ENCODE peak calls at places on chromosome 6, in four cellular contexts. One of them, this sample, is unnamed.

GRCh38 chr6:95248501-95248900 is 328.8 kb upstream of the MANEA start:
- DNase-seq in GM12865: no peak
- DNase-seq in coronary artery: no peak
- DNase-seq in sigmoid colon: no peak
- DNase-seq in this sample: no peak

GRCh38 chr6:28816909-28817807 is 106.6 kb downstream of the TRIM27 start:
- DNase-seq in GM12865: peak
- DNase-seq in coronary artery: no peak
- DNase-seq in sigmoid colon: no peak
- DNase-seq in this sample: peak

GRCh38 chr6:30720738-30721197 is 616 bp downstream of the TUBB start:
- DNase-seq in GM12865: peak
- DNase-seq in sigmoid colon: peak
- DNase-seq in coronary artery: peak
- DNase-seq in this sample: peak

GRCh38 chr6:156662025-156662445 is 115.1 kb upstream of the ARID1B start:
- DNase-seq in sigmoid colon: no peak
- DNase-seq in coronary artery: no peak
- DNase-seq in GM12865: no peak
- DNase-seq in this sample: no peak

GRCh38 chr6:12709116-12709515 is 7.5 kb upstream of the PHACTR1 start:
- DNase-seq in coronary artery: no peak
- DNase-seq in sigmoid colon: no peak
- DNase-seq in GM12865: no peak
- DNase-seq in this sample: peak

GRCh38 chr6:127090051-127090450 is 28.4 kb upstream of the RSPO3 start:
- DNase-seq in coronary artery: no peak
- DNase-seq in sigmoid colon: no peak
- DNase-seq in GM12865: no peak
- DNase-seq in this sample: no peak

GRCh38 chr6:165181951-165182414 is 127.4 kb downstream of the C6orf118 start:
- DNase-seq in GM12865: no peak
- DNase-seq in coronary artery: no peak
- DNase-seq in sigmoid colon: no peak
- DNase-seq in this sample: peak

GRCh38 chr6:117919775-117920492 is 12.9 kb downstream of the SLC35F1 start:
- DNase-seq in coronary artery: no peak
- DNase-seq in sigmoid colon: no peak
- DNase-seq in GM12865: no peak
- DNase-seq in this sample: no peak

GRCh38 chr6:4941782-4942672 is 61.8 kb downstream of the RPP40 start:
- DNase-seq in sigmoid colon: no peak
- DNase-seq in GM12865: peak
- DNase-seq in coronary artery: peak
- DNase-seq in this sample: peak

GRCh38 chr6:53151676-53152075 is 3.0 kb upstream of the GCM1 start:
- DNase-seq in GM12865: peak
- DNase-seq in coronary artery: no peak
- DNase-seq in sigmoid colon: no peak
- DNase-seq in this sample: no peak

GRCh38 chr6:37550436-37550835 is 50.7 kb upstream of the CCDC167 start:
- DNase-seq in GM12865: no peak
- DNase-seq in coronary artery: no peak
- DNase-seq in sigmoid colon: no peak
- DNase-seq in this sample: peak

GRCh38 chr6:145694083-145694737 is 41.1 kb downstream of the EPM2A start:
- DNase-seq in GM12865: no peak
- DNase-seq in sigmoid colon: no peak
- DNase-seq in coronary artery: no peak
- DNase-seq in this sample: no peak

GRCh38 chr6:151391021-151391470 is 313 bp downstream of the ZBTB2 start:
- DNase-seq in sigmoid colon: peak
- DNase-seq in GM12865: peak
- DNase-seq in coronary artery: peak
- DNase-seq in this sample: peak

GRCh38 chr6:91132461-91132860 is 545.6 kb upstream of the MAP3K7 start:
- DNase-seq in sigmoid colon: no peak
- DNase-seq in GM12865: no peak
- DNase-seq in coronary artery: no peak
- DNase-seq in this sample: peak

GRCh38 chr6:110484321-110484720 is 7.9 kb upstream of the SLC22A16 start:
- DNase-seq in sigmoid colon: no peak
- DNase-seq in GM12865: no peak
- DNase-seq in coronary artery: no peak
- DNase-seq in this sample: peak

GRCh38 chr6:167735498-167736201 is 91.1 kb upstream of the AFDN start:
- DNase-seq in GM12865: no peak
- DNase-seq in coronary artery: no peak
- DNase-seq in sigmoid colon: peak
- DNase-seq in this sample: peak

GRCh38 chr6:151121900-151122299 is 117.9 kb upstream of the AKAP12 start:
- DNase-seq in GM12865: no peak
- DNase-seq in coronary artery: no peak
- DNase-seq in sigmoid colon: peak
- DNase-seq in this sample: no peak

GRCh38 chr6:871503-871902 is 178.6 kb upstream of the EXOC2 start:
- DNase-seq in sigmoid colon: no peak
- DNase-seq in GM12865: peak
- DNase-seq in coronary artery: no peak
- DNase-seq in this sample: no peak

GRCh38 chr6:26457796-26458688 is at the start of gene BTN2A1:
- DNase-seq in coronary artery: peak
- DNase-seq in sigmoid colon: peak
- DNase-seq in GM12865: peak
- DNase-seq in this sample: peak

GRCh38 chr6:152309648-152310047 is 327.5 kb downstream of the SYNE1 start:
- DNase-seq in coronary artery: no peak
- DNase-seq in GM12865: peak
- DNase-seq in sigmoid colon: no peak
- DNase-seq in this sample: no peak

GRCh38 chr6:134822920-134823430 is 126.9 kb downstream of the ALDH8A1 start:
- DNase-seq in sigmoid colon: no peak
- DNase-seq in coronary artery: no peak
- DNase-seq in GM12865: peak
- DNase-seq in this sample: peak

GRCh38 chr6:46452312-46452917 is 38.8 kb downstream of the RCAN2 start:
- DNase-seq in coronary artery: no peak
- DNase-seq in GM12865: no peak
- DNase-seq in sigmoid colon: no peak
- DNase-seq in this sample: no peak

GRCh38 chr6:47026679-47027078 is 15.5 kb downstream of the ADGRF1 start:
- DNase-seq in GM12865: no peak
- DNase-seq in sigmoid colon: no peak
- DNase-seq in coronary artery: no peak
- DNase-seq in this sample: no peak

GRCh38 chr6:152226119-152226518 is 411.0 kb downstream of the SYNE1 start:
- DNase-seq in coronary artery: no peak
- DNase-seq in sigmoid colon: no peak
- DNase-seq in GM12865: no peak
- DNase-seq in this sample: no peak

GRCh38 chr6:111087871-111088667 is 766 bp downstream of the SLC16A10 start:
- DNase-seq in GM12865: peak
- DNase-seq in coronary artery: no peak
- DNase-seq in sigmoid colon: no peak
- DNase-seq in this sample: no peak

GRCh38 chr6:166716910-166717617 is 90.0 kb upstream of the RPS6KA2 start:
- DNase-seq in sigmoid colon: no peak
- DNase-seq in GM12865: no peak
- DNase-seq in coronary artery: peak
- DNase-seq in this sample: no peak

GRCh38 chr6:157974341-157974894 is 7.2 kb upstream of the SYNJ2 start:
- DNase-seq in coronary artery: no peak
- DNase-seq in sigmoid colon: no peak
- DNase-seq in GM12865: no peak
- DNase-seq in this sample: no peak

GRCh38 chr6:21523652-21524051 is 69.9 kb upstream of the SOX4 start:
- DNase-seq in sigmoid colon: no peak
- DNase-seq in GM12865: no peak
- DNase-seq in coronary artery: no peak
- DNase-seq in this sample: no peak

GRCh38 chr6:109348246-109348645 is 34.0 kb downstream of the CD164 start:
- DNase-seq in coronary artery: no peak
- DNase-seq in GM12865: no peak
- DNase-seq in sigmoid colon: no peak
- DNase-seq in this sample: no peak

GRCh38 chr6:71879016-71879415 is 7.3 kb upstream of the RIMS1 start:
- DNase-seq in GM12865: no peak
- DNase-seq in sigmoid colon: no peak
- DNase-seq in coronary artery: no peak
- DNase-seq in this sample: no peak

GRCh38 chr6:247353-247752 is 44.9 kb upstream of the DUSP22 start:
- DNase-seq in coronary artery: no peak
- DNase-seq in GM12865: no peak
- DNase-seq in sigmoid colon: no peak
- DNase-seq in this sample: no peak

GRCh38 chr6:88815491-88815890 is 147.9 kb downstream of the RNGTT start:
- DNase-seq in sigmoid colon: no peak
- DNase-seq in coronary artery: no peak
- DNase-seq in GM12865: no peak
- DNase-seq in this sample: no peak

GRCh38 chr6:99611148-99611547 is 4.5 kb downstream of the PRDM13 start:
- DNase-seq in sigmoid colon: no peak
- DNase-seq in coronary artery: no peak
- DNase-seq in GM12865: peak
- DNase-seq in this sample: no peak

GRCh38 chr6:99612551-99613397 is 6.1 kb downstream of the PRDM13 start:
- DNase-seq in coronary artery: no peak
- DNase-seq in GM12865: no peak
- DNase-seq in sigmoid colon: no peak
- DNase-seq in this sample: no peak

GRCh38 chr6:99614430-99615161 is 8.0 kb downstream of the PRDM13 start:
- DNase-seq in coronary artery: no peak
- DNase-seq in sigmoid colon: no peak
- DNase-seq in GM12865: peak
- DNase-seq in this sample: no peak

GRCh38 chr6:99613705-99614429 is 7.2 kb downstream of the PRDM13 start:
- DNase-seq in sigmoid colon: no peak
- DNase-seq in GM12865: peak
- DNase-seq in coronary artery: no peak
- DNase-seq in this sample: no peak

DNA sequence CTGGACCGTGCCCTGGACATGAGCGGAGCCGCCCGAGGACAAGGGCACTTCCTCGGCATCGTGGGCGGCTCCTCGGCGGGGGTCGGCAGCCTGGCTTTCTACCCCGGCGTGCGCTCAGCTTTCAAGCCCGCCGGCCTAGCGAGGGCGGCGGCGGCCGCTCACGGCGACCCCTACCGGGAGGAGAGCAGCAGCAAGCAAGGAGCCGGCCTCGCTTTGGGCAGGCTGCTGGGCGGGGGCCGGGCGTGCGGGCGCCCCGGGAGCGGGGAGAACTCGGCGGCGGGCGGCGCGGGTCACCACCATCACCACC is 6.7 kb downstream of the PRDM13 start:
- DNase-seq in sigmoid colon: no peak
- DNase-seq in coronary artery: no peak
- DNase-seq in GM12865: peak
- DNase-seq in this sample: peak
- TF ChIP-seq CTCF in sigmoid colon: no peak
- TF ChIP-seq CTCF in coronary artery: no peak
- TF ChIP-seq CTCF in GM12865: peak
- TF ChIP-seq CTCF in this sample: peak

GRCh38 chr6:169215201-169215661 is 38.4 kb downstream of the THBS2 start:
- DNase-seq in coronary artery: no peak
- DNase-seq in GM12865: no peak
- DNase-seq in sigmoid colon: peak
- DNase-seq in this sample: peak
- H3K4me3 ChIP-seq in coronary artery: peak
- H3K4me3 ChIP-seq in GM12865: no peak
- H3K4me3 ChIP-seq in sigmoid colon: no peak
- H3K4me3 ChIP-seq in this sample: no peak

DNA sequence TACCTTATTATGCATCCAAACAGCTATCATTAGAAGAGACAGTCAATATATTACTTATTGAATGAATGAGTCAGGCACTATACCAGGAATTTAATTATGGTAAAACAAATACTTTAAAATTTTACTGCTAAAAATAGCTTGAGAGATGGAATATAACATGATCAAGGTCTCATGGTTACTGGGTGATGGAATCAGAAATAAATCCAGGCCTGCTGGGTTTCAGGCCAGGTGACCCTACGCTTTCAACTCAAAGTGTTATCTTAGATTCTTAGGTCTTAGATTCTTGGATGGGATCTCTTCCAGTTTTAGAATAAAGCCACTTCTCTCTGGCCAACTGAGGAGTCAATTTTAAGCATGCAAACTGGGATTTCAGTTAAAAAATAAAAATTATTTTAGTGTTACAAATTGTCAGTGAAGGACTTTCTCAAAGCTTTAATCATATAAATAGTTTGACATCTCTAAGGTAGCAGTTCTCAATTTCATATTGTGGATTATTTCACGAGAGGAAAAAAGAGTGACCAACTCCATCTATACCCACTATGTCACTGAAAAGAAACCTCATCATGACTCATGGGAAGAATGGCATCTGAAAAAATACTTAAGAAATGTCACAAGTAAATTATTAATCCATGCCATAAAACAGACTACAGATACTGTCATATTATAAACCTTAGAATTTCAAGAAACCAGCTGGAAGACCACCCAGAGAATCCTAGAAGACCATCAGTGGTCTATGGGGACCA is 283.4 kb upstream of the RUNX2 start:
- DNase-seq in GM12865: no peak
- DNase-seq in sigmoid colon: no peak
- DNase-seq in coronary artery: no peak
- DNase-seq in this sample: no peak
- TF ChIP-seq CTCF in GM12865: no peak
- TF ChIP-seq CTCF in sigmoid colon: no peak
- TF ChIP-seq CTCF in coronary artery: no peak
- TF ChIP-seq CTCF in this sample: no peak

GRCh38 chr6:142011775-142012174 is 121.0 kb upstream of the GJE1 start:
- DNase-seq in GM12865: no peak
- DNase-seq in sigmoid colon: no peak
- DNase-seq in coronary artery: no peak
- DNase-seq in this sample: no peak
- H3K4me3 ChIP-seq in GM12865: no peak
- H3K4me3 ChIP-seq in sigmoid colon: no peak
- H3K4me3 ChIP-seq in coronary artery: no peak
- H3K4me3 ChIP-seq in this sample: no peak

GRCh38 chr6:2765166-2765895 is at the start of gene WRNIP1:
- DNase-seq in sigmoid colon: peak
- DNase-seq in GM12865: peak
- DNase-seq in coronary artery: peak
- DNase-seq in this sample: peak
- TF ChIP-seq CTCF in sigmoid colon: peak
- TF ChIP-seq CTCF in GM12865: peak
- TF ChIP-seq CTCF in coronary artery: peak
- TF ChIP-seq CTCF in this sample: no peak